ENCODE peak calls at places on chromosomes 4 and X, in eight cellular contexts. One of them, this sample, is unnamed.

GRCh38 chrX:118976599-118977340 is 2.4 kb downstream of the LONRF3 start:
- DNase-seq in stimulated activated naive CD8-positive, alpha-beta T cell treated with anti-CD3 and anti-CD28 coated beads, Interleukin-15, amount 100 ng/mL, for 72 hours: peak
- DNase-seq in activated naive CD4-positive, alpha-beta T cell treated with anti-CD3 and anti-CD28 coated beads, Interleukin-2, amount 10 ng/mL, durations not matched to agents 7 days and 5 days: peak
- DNase-seq in endodermal cell: peak
- DNase-seq in T-helper 2 cell: no peak
- DNase-seq in spleen: peak
- DNase-seq in naive B cell: no peak
- DNase-seq in effector memory CD8-positive, alpha-beta T cell: peak
- DNase-seq in this sample: no peak

GRCh38 chr4:153428816-153429592 is 37.2 kb upstream of the TMEM131L start:
- DNase-seq in naive B cell: no peak
- DNase-seq in effector memory CD8-positive, alpha-beta T cell: no peak
- DNase-seq in stimulated activated naive CD8-positive, alpha-beta T cell treated with anti-CD3 and anti-CD28 coated beads, Interleukin-15, amount 100 ng/mL, for 72 hours: no peak
- DNase-seq in activated naive CD4-positive, alpha-beta T cell treated with anti-CD3 and anti-CD28 coated beads, Interleukin-2, amount 10 ng/mL, durations not matched to agents 7 days and 5 days: peak
- DNase-seq in spleen: no peak
- DNase-seq in endodermal cell: no peak
- DNase-seq in T-helper 2 cell: no peak
- DNase-seq in this sample: no peak

GRCh38 chr4:52248836-52249235 is 197.7 kb downstream of the SPATA18 start:
- DNase-seq in endodermal cell: no peak
- DNase-seq in T-helper 2 cell: no peak
- DNase-seq in naive B cell: no peak
- DNase-seq in stimulated activated naive CD8-positive, alpha-beta T cell treated with anti-CD3 and anti-CD28 coated beads, Interleukin-15, amount 100 ng/mL, for 72 hours: no peak
- DNase-seq in activated naive CD4-positive, alpha-beta T cell treated with anti-CD3 and anti-CD28 coated beads, Interleukin-2, amount 10 ng/mL, durations not matched to agents 7 days and 5 days: no peak
- DNase-seq in effector memory CD8-positive, alpha-beta T cell: no peak
- DNase-seq in spleen: no peak
- DNase-seq in this sample: no peak

GRCh38 chr4:133154725-133155124 is 5.6 kb downstream of the PCDH10 start:
- DNase-seq in naive B cell: no peak
- DNase-seq in effector memory CD8-positive, alpha-beta T cell: no peak
- DNase-seq in endodermal cell: peak
- DNase-seq in T-helper 2 cell: no peak
- DNase-seq in activated naive CD4-positive, alpha-beta T cell treated with anti-CD3 and anti-CD28 coated beads, Interleukin-2, amount 10 ng/mL, durations not matched to agents 7 days and 5 days: no peak
- DNase-seq in spleen: no peak
- DNase-seq in stimulated activated naive CD8-positive, alpha-beta T cell treated with anti-CD3 and anti-CD28 coated beads, Interleukin-15, amount 100 ng/mL, for 72 hours: no peak
- DNase-seq in this sample: no peak

GRCh38 chr4:107757860-107758476 is 37.9 kb upstream of the PAPSS1 start:
- DNase-seq in endodermal cell: no peak
- DNase-seq in spleen: no peak
- DNase-seq in stimulated activated naive CD8-positive, alpha-beta T cell treated with anti-CD3 and anti-CD28 coated beads, Interleukin-15, amount 100 ng/mL, for 72 hours: no peak
- DNase-seq in activated naive CD4-positive, alpha-beta T cell treated with anti-CD3 and anti-CD28 coated beads, Interleukin-2, amount 10 ng/mL, durations not matched to agents 7 days and 5 days: no peak
- DNase-seq in effector memory CD8-positive, alpha-beta T cell: no peak
- DNase-seq in T-helper 2 cell: no peak
- DNase-seq in naive B cell: peak
- DNase-seq in this sample: no peak

GRCh38 chr4:62644372-62644771 is 1444.2 kb downstream of the ADGRL3 start:
- DNase-seq in T-helper 2 cell: no peak
- DNase-seq in endodermal cell: peak
- DNase-seq in activated naive CD4-positive, alpha-beta T cell treated with anti-CD3 and anti-CD28 coated beads, Interleukin-2, amount 10 ng/mL, durations not matched to agents 7 days and 5 days: no peak
- DNase-seq in spleen: no peak
- DNase-seq in stimulated activated naive CD8-positive, alpha-beta T cell treated with anti-CD3 and anti-CD28 coated beads, Interleukin-15, amount 100 ng/mL, for 72 hours: no peak
- DNase-seq in effector memory CD8-positive, alpha-beta T cell: no peak
- DNase-seq in naive B cell: no peak
- DNase-seq in this sample: no peak

GRCh38 chr4:179880756-179881155 is 2362.4 kb upstream of the TENM3 start:
- DNase-seq in T-helper 2 cell: no peak
- DNase-seq in endodermal cell: no peak
- DNase-seq in naive B cell: no peak
- DNase-seq in spleen: no peak
- DNase-seq in effector memory CD8-positive, alpha-beta T cell: no peak
- DNase-seq in stimulated activated naive CD8-positive, alpha-beta T cell treated with anti-CD3 and anti-CD28 coated beads, Interleukin-15, amount 100 ng/mL, for 72 hours: no peak
- DNase-seq in activated naive CD4-positive, alpha-beta T cell treated with anti-CD3 and anti-CD28 coated beads, Interleukin-2, amount 10 ng/mL, durations not matched to agents 7 days and 5 days: no peak
- DNase-seq in this sample: no peak

GRCh38 chr4:185467101-185467500 is 4.4 kb downstream of the CCDC110 start:
- DNase-seq in naive B cell: no peak
- DNase-seq in activated naive CD4-positive, alpha-beta T cell treated with anti-CD3 and anti-CD28 coated beads, Interleukin-2, amount 10 ng/mL, durations not matched to agents 7 days and 5 days: no peak
- DNase-seq in T-helper 2 cell: no peak
- DNase-seq in endodermal cell: no peak
- DNase-seq in stimulated activated naive CD8-positive, alpha-beta T cell treated with anti-CD3 and anti-CD28 coated beads, Interleukin-15, amount 100 ng/mL, for 72 hours: no peak
- DNase-seq in effector memory CD8-positive, alpha-beta T cell: no peak
- DNase-seq in spleen: no peak
- DNase-seq in this sample: no peak

GRCh38 chr4:84176061-84176460 is 323.0 kb downstream of the NKX6-1 start:
- DNase-seq in spleen: no peak
- DNase-seq in naive B cell: no peak
- DNase-seq in T-helper 2 cell: no peak
- DNase-seq in activated naive CD4-positive, alpha-beta T cell treated with anti-CD3 and anti-CD28 coated beads, Interleukin-2, amount 10 ng/mL, durations not matched to agents 7 days and 5 days: no peak
- DNase-seq in stimulated activated naive CD8-positive, alpha-beta T cell treated with anti-CD3 and anti-CD28 coated beads, Interleukin-15, amount 100 ng/mL, for 72 hours: no peak
- DNase-seq in effector memory CD8-positive, alpha-beta T cell: no peak
- DNase-seq in endodermal cell: no peak
- DNase-seq in this sample: no peak

This sample was measured in GM12891.